ENCODE peak calls at places on chromosomes 2 and 18, in seven cellular contexts. One of them, this sample, is unnamed.

GRCh38 chr18:76621184-76621583 is 126.1 kb upstream of the ZNF516 start:
- DNase-seq in AG09319: no peak
- DNase-seq in endothelial cell: no peak
- DNase-seq in HuH-7: no peak
- DNase-seq in NCI-H2107: no peak
- DNase-seq in PC-3: no peak
- DNase-seq in Panc1: no peak
- DNase-seq in this sample: no peak

GRCh38 chr2:199307461-199307860 is 150.3 kb downstream of the SATB2 start:
- DNase-seq in AG09319: no peak
- DNase-seq in endothelial cell: no peak
- DNase-seq in HuH-7: no peak
- DNase-seq in NCI-H2107: no peak
- DNase-seq in PC-3: no peak
- DNase-seq in Panc1: no peak
- DNase-seq in this sample: no peak

GRCh38 chr2:233247744-233248143 is 3.7 kb upstream of the ATG16L1 start:
- DNase-seq in AG09319: no peak
- DNase-seq in endothelial cell: no peak
- DNase-seq in HuH-7: no peak
- DNase-seq in NCI-H2107: no peak
- DNase-seq in PC-3: peak
- DNase-seq in Panc1: peak
- DNase-seq in this sample: no peak

GRCh38 chr2:1891971-1892486 is 147.7 kb upstream of the PXDN start:
- DNase-seq in AG09319: no peak
- DNase-seq in endothelial cell: no peak
- DNase-seq in HuH-7: no peak
- DNase-seq in NCI-H2107: no peak
- DNase-seq in PC-3: no peak
- DNase-seq in Panc1: no peak
- DNase-seq in this sample: no peak

GRCh38 chr2:128557841-128558241 is 239.2 kb upstream of the HS6ST1 start:
- DNase-seq in AG09319: peak
- DNase-seq in endothelial cell: no peak
- DNase-seq in HuH-7: no peak
- DNase-seq in NCI-H2107: no peak
- DNase-seq in PC-3: no peak
- DNase-seq in Panc1: no peak
- DNase-seq in this sample: no peak

GRCh38 chr2:70979626-70980025 is 1.2 kb downstream of the ANKRD53 start:
- DNase-seq in AG09319: no peak
- DNase-seq in endothelial cell: no peak
- DNase-seq in HuH-7: no peak
- DNase-seq in NCI-H2107: no peak
- DNase-seq in PC-3: no peak
- DNase-seq in Panc1: no peak
- DNase-seq in this sample: no peak

GRCh38 chr2:56380861-56381260 is 197.1 kb downstream of the CCDC85A start:
- DNase-seq in AG09319: no peak
- DNase-seq in endothelial cell: no peak
- DNase-seq in HuH-7: no peak
- DNase-seq in NCI-H2107: no peak
- DNase-seq in PC-3: no peak
- DNase-seq in Panc1: no peak
- DNase-seq in this sample: no peak

GRCh38 chr2:144012304-144012703 is 507.6 kb downstream of the ZEB2 start:
- DNase-seq in AG09319: no peak
- DNase-seq in endothelial cell: no peak
- DNase-seq in HuH-7: no peak
- DNase-seq in NCI-H2107: no peak
- DNase-seq in PC-3: no peak
- DNase-seq in Panc1: no peak
- DNase-seq in this sample: no peak

GRCh38 chr2:121201796-121202195 is 83.2 kb downstream of the TFCP2L1 start:
- DNase-seq in AG09319: no peak
- DNase-seq in endothelial cell: no peak
- DNase-seq in HuH-7: no peak
- DNase-seq in NCI-H2107: no peak
- DNase-seq in PC-3: no peak
- DNase-seq in Panc1: no peak
- DNase-seq in this sample: no peak

GRCh38 chr2:190513877-190514276 is 20.6 kb downstream of the NEMP2 start:
- DNase-seq in AG09319: no peak
- DNase-seq in endothelial cell: no peak
- DNase-seq in HuH-7: no peak
- DNase-seq in NCI-H2107: no peak
- DNase-seq in PC-3: no peak
- DNase-seq in Panc1: no peak
- DNase-seq in this sample: no peak

GRCh38 chr2:68834737-68835136 is 36.5 kb downstream of the BMP10 start:
- DNase-seq in AG09319: no peak
- DNase-seq in endothelial cell: no peak
- DNase-seq in HuH-7: no peak
- DNase-seq in NCI-H2107: no peak
- DNase-seq in PC-3: no peak
- DNase-seq in Panc1: no peak
- DNase-seq in this sample: no peak

GRCh38 chr2:212626371-212626918 is 87.8 kb upstream of the ERBB4 start:
- DNase-seq in AG09319: no peak
- DNase-seq in endothelial cell: no peak
- DNase-seq in HuH-7: no peak
- DNase-seq in NCI-H2107: no peak
- DNase-seq in PC-3: no peak
- DNase-seq in Panc1: no peak
- DNase-seq in this sample: no peak

GRCh38 chr2:69134546-69134945 is 121.6 kb downstream of the ANTXR1 start:
- DNase-seq in AG09319: no peak
- DNase-seq in endothelial cell: no peak
- DNase-seq in HuH-7: no peak
- DNase-seq in NCI-H2107: no peak
- DNase-seq in PC-3: no peak
- DNase-seq in Panc1: no peak
- DNase-seq in this sample: no peak

GRCh38 chr2:190682168-190682567 is 33.3 kb downstream of the NAB1 start:
- DNase-seq in AG09319: no peak
- DNase-seq in endothelial cell: no peak
- DNase-seq in HuH-7: no peak
- DNase-seq in NCI-H2107: no peak
- DNase-seq in PC-3: peak
- DNase-seq in Panc1: peak
- DNase-seq in this sample: no peak

GRCh38 chr2:44972771-44973535 is 31.5 kb downstream of the SIX3 start:
- DNase-seq in AG09319: no peak
- DNase-seq in endothelial cell: no peak
- DNase-seq in HuH-7: no peak
- DNase-seq in NCI-H2107: no peak
- DNase-seq in PC-3: no peak
- DNase-seq in Panc1: no peak
- DNase-seq in this sample: no peak

GRCh38 chr2:159108178-159108893 is 139.9 kb downstream of the TANC1 start:
- DNase-seq in AG09319: no peak
- DNase-seq in endothelial cell: no peak
- DNase-seq in HuH-7: no peak
- DNase-seq in NCI-H2107: no peak
- DNase-seq in PC-3: no peak
- DNase-seq in Panc1: no peak
- DNase-seq in this sample: no peak

GRCh38 chr2:46704593-46704992 is 211.0 kb downstream of the MCFD2 start:
- DNase-seq in AG09319: no peak
- DNase-seq in endothelial cell: no peak
- DNase-seq in HuH-7: no peak
- DNase-seq in NCI-H2107: no peak
- DNase-seq in PC-3: no peak
- DNase-seq in Panc1: no peak
- DNase-seq in this sample: no peak

GRCh38 chr2:151260492-151261239 is 997 bp downstream of the RBM43 start:
- DNase-seq in AG09319: no peak
- DNase-seq in endothelial cell: no peak
- DNase-seq in HuH-7: no peak
- DNase-seq in NCI-H2107: no peak
- DNase-seq in PC-3: no peak
- DNase-seq in Panc1: no peak
- DNase-seq in this sample: no peak

GRCh38 chr2:121192576-121192975 is 92.4 kb downstream of the TFCP2L1 start:
- DNase-seq in AG09319: no peak
- DNase-seq in endothelial cell: no peak
- DNase-seq in HuH-7: no peak
- DNase-seq in NCI-H2107: no peak
- DNase-seq in PC-3: no peak
- DNase-seq in Panc1: no peak
- DNase-seq in this sample: no peak

GRCh38 chr2:238295144-238296112 is 7.0 kb upstream of the PER2 start:
- DNase-seq in AG09319: no peak
- DNase-seq in endothelial cell: no peak
- DNase-seq in HuH-7: no peak
- DNase-seq in NCI-H2107: no peak
- DNase-seq in PC-3: no peak
- DNase-seq in Panc1: no peak
- DNase-seq in this sample: no peak

GRCh38 chr18:69885841-69886531 is 61.7 kb downstream of the CD226 start:
- DNase-seq in AG09319: no peak
- DNase-seq in endothelial cell: no peak
- DNase-seq in HuH-7: peak
- DNase-seq in NCI-H2107: no peak
- DNase-seq in PC-3: no peak
- DNase-seq in Panc1: no peak
- DNase-seq in this sample: no peak

GRCh38 chr2:20496069-20496468 is 49.2 kb downstream of the RHOB start:
- DNase-seq in AG09319: no peak
- DNase-seq in endothelial cell: no peak
- DNase-seq in HuH-7: no peak
- DNase-seq in NCI-H2107: no peak
- DNase-seq in PC-3: peak
- DNase-seq in Panc1: no peak
- DNase-seq in this sample: peak

GRCh38 chr2:124316875-124317605 is 292.0 kb downstream of the CNTNAP5 start:
- DNase-seq in AG09319: no peak
- DNase-seq in endothelial cell: no peak
- DNase-seq in HuH-7: no peak
- DNase-seq in NCI-H2107: no peak
- DNase-seq in PC-3: no peak
- DNase-seq in Panc1: no peak
- DNase-seq in this sample: no peak

GRCh38 chr18:7626175-7626921 is 59.2 kb downstream of the PTPRM start:
- DNase-seq in AG09319: no peak
- DNase-seq in endothelial cell: no peak
- DNase-seq in HuH-7: peak
- DNase-seq in NCI-H2107: no peak
- DNase-seq in PC-3: no peak
- DNase-seq in Panc1: no peak
- DNase-seq in this sample: no peak

GRCh38 chr2:180334514-180334913 is 327.4 kb upstream of the CWC22 start:
- DNase-seq in AG09319: no peak
- DNase-seq in endothelial cell: no peak
- DNase-seq in HuH-7: no peak
- DNase-seq in NCI-H2107: no peak
- DNase-seq in PC-3: no peak
- DNase-seq in Panc1: no peak
- DNase-seq in this sample: no peak

GRCh38 chr2:179814050-179814449 is 47.4 kb downstream of the ZNF385B start:
- DNase-seq in AG09319: no peak
- DNase-seq in endothelial cell: no peak
- DNase-seq in HuH-7: no peak
- DNase-seq in NCI-H2107: no peak
- DNase-seq in PC-3: no peak
- DNase-seq in Panc1: no peak
- DNase-seq in this sample: no peak

GRCh38 chr2:240793313-240794177 is 26.5 kb downstream of the KIF1A start:
- DNase-seq in AG09319: no peak
- DNase-seq in endothelial cell: no peak
- DNase-seq in HuH-7: no peak
- DNase-seq in NCI-H2107: no peak
- DNase-seq in PC-3: no peak
- DNase-seq in Panc1: no peak
- DNase-seq in this sample: no peak

GRCh38 chr18:10736984-10737383 is 211.2 kb downstream of the NAPG start:
- DNase-seq in AG09319: no peak
- DNase-seq in endothelial cell: no peak
- DNase-seq in HuH-7: no peak
- DNase-seq in NCI-H2107: no peak
- DNase-seq in PC-3: no peak
- DNase-seq in Panc1: no peak
- DNase-seq in this sample: no peak

GRCh38 chr18:55494899-55495298 is 93.1 kb downstream of the TCF4 start:
- DNase-seq in AG09319: no peak
- DNase-seq in endothelial cell: no peak
- DNase-seq in HuH-7: no peak
- DNase-seq in NCI-H2107: no peak
- DNase-seq in PC-3: peak
- DNase-seq in Panc1: no peak
- DNase-seq in this sample: no peak

GRCh38 chr18:79868811-79869541 is 71.2 kb downstream of the KCNG2 start:
- DNase-seq in AG09319: no peak
- DNase-seq in endothelial cell: no peak
- DNase-seq in HuH-7: no peak
- DNase-seq in NCI-H2107: no peak
- DNase-seq in PC-3: no peak
- DNase-seq in Panc1: no peak
- DNase-seq in this sample: no peak

GRCh38 chr2:239960929-239961661 is 64.0 kb downstream of the NDUFA10 start:
- DNase-seq in AG09319: no peak
- DNase-seq in endothelial cell: no peak
- DNase-seq in HuH-7: no peak
- DNase-seq in NCI-H2107: no peak
- DNase-seq in PC-3: no peak
- DNase-seq in Panc1: no peak
- DNase-seq in this sample: no peak

GRCh38 chr2:213068681-213069359 is 82.6 kb downstream of the IKZF2 start:
- DNase-seq in AG09319: no peak
- DNase-seq in endothelial cell: no peak
- DNase-seq in HuH-7: no peak
- DNase-seq in NCI-H2107: no peak
- DNase-seq in PC-3: no peak
- DNase-seq in Panc1: no peak
- DNase-seq in this sample: no peak

GRCh38 chr18:25019086-25019860 is 332.7 kb downstream of the ZNF521 start:
- DNase-seq in AG09319: no peak
- DNase-seq in endothelial cell: no peak
- DNase-seq in HuH-7: no peak
- DNase-seq in NCI-H2107: no peak
- DNase-seq in PC-3: no peak
- DNase-seq in Panc1: no peak
- DNase-seq in this sample: no peak

GRCh38 chr2:205013586-205013985 is 468.3 kb downstream of the PARD3B start:
- DNase-seq in AG09319: no peak
- DNase-seq in endothelial cell: no peak
- DNase-seq in HuH-7: no peak
- DNase-seq in NCI-H2107: no peak
- DNase-seq in PC-3: no peak
- DNase-seq in Panc1: no peak
- DNase-seq in this sample: no peak

This sample was measured in amniotic stem cell.